ENCODE peak calls at places on chromosomes 5 and 9, in eight cellular contexts. I, E, O, H, Z, B, Y and D are unnamed samples. For H3K9me3, the result is how much of the 10 kb centered on the place peaks cover.

GRCh38 chr9:90219548-90220118 is 423.0 kb downstream of the DIRAS2 start:
- DNase-seq in Y (peak), E (no peak), O (peak), Z (no peak), B (no peak), I (peak), H (peak), D (no peak)

GRCh38 chr5:172802585-172803176 is 31.4 kb upstream of the ERGIC1 start:
- DNase-seq in E (no peak), B (peak), H (no peak), Z (no peak), Y (no peak), O (no peak), I (no peak), D (no peak)

GRCh38 chr5:92402045-92402444 is 1018.9 kb upstream of the ARRDC3 start:
- DNase-seq in O (no peak), Y (no peak), I (no peak), E (no peak), Z (no peak), H (no peak), B (peak), D (no peak)

GRCh38 chr9:2655411-2655901 is 33.9 kb downstream of the VLDLR start:
- DNase-seq in B (peak), Z (no peak), I (no peak), H (peak), O (no peak), E (no peak), Y (no peak), D (peak)

GRCh38 chr9:25936031-25936430 is 257.8 kb upstream of the TUSC1 start:
- DNase-seq in O (no peak), H (no peak), E (no peak), Y (no peak), I (no peak), B (no peak), Z (no peak), D (no peak)

GRCh38 chr5:168219515-168220410 is 71.7 kb upstream of the WWC1 start:
- DNase-seq in I (peak), O (peak), Z (peak), Y (no peak), E (no peak), H (peak), B (peak), D (peak)

GRCh38 chr5:176881816-176882565 is 17.2 kb downstream of the HK3 start:
- DNase-seq in I (no peak), Y (no peak), H (no peak), B (no peak), O (no peak), E (no peak), Z (no peak), D (no peak)

GRCh38 chr5:136249678-136250266 is 56.8 kb upstream of the SMIM32 start:
- DNase-seq in H (peak), O (peak), E (peak), B (peak), Z (peak), I (peak), Y (peak), D (peak)

GRCh38 chr5:36481721-36482120 is 124.7 kb upstream of the SLC1A3 start:
- DNase-seq in Y (no peak), B (no peak), E (no peak), O (no peak), H (no peak), I (no peak), Z (no peak), D (no peak)

GRCh38 chr5:16690243-16690839 is 73.5 kb upstream of the RETREG1 start:
- DNase-seq in H (peak), O (no peak), I (no peak), B (peak), Z (peak), Y (no peak), E (no peak), D (no peak)

GRCh38 chr5:131634666-131634995 is 398 bp downstream of the RAPGEF6 start:
- DNase-seq in O (peak), Z (peak), Y (peak), E (peak), B (peak), H (peak), I (peak), D (no peak)

GRCh38 chr5:130890610-130891009 is 274.4 kb downstream of the HINT1 start:
- DNase-seq in B (no peak), Y (no peak), E (no peak), O (no peak), I (no peak), H (no peak), Z (no peak), D (no peak)

GRCh38 chr9:79061766-79062165 is 510.0 kb upstream of the TLE4 start:
- DNase-seq in H (no peak), Y (no peak), I (no peak), Z (no peak), O (no peak), E (no peak), B (no peak), D (no peak)

GRCh38 chr9:86638109-86638508 is 283.9 kb upstream of the TUT7 start:
- DNase-seq in E (no peak), H (no peak), B (no peak), I (no peak), O (no peak), Z (no peak), Y (no peak), D (no peak)

GRCh38 chr5:123871373-123871772 is 359.4 kb downstream of the CSNK1G3 start:
- DNase-seq in B (no peak), Y (no peak), H (no peak), E (no peak), I (no peak), Z (no peak), O (no peak), D (no peak)

GRCh38 chr5:176995896-176996767 is 10.4 kb downstream of the UIMC1 start:
- DNase-seq in E (no peak), H (no peak), Z (no peak), I (no peak), B (peak), Y (no peak), O (no peak), D (no peak)

DNA sequence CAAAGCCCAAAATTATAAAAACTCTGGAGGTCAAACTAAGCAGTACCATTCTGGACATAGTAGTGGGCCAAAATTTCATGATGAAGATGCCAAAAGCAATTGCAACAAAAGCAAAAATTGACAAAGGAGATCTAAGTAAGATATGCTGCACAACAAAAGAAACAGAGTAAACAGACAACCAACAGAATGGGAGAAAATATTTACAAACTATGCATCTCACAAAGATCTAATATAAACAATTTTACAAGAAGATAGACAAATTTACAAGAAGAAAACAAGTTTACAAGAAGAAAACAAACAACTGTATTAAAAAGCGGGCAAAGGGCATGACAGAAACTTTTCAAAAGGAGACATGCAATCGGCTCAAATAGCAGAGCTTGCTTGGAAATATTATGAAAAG is 396.9 kb downstream of the CDH9 start:
- DNase-seq in E (no peak), Y (no peak), O (no peak), H (no peak), Z (no peak), I (no peak), B (no peak), D (no peak)
- H3K9me3 ChIP-seq in E (under half), Y (under half), O (under half), H (under half), Z (under half), I (under half), B (under half), D (under half)

GRCh38 chr5:78251663-78252284 is 42.7 kb downstream of the AP3B1 start:
- DNase-seq in H (no peak), E (no peak), Y (no peak), I (no peak), Z (no peak), B (no peak), O (no peak), D (no peak)

GRCh38 chr5:78252715-78253114 is 41.8 kb downstream of the AP3B1 start:
- DNase-seq in Z (no peak), B (no peak), E (no peak), I (no peak), O (no peak), H (no peak), Y (no peak), D (no peak)

GRCh38 chr5:78253201-78253600 is 41.3 kb downstream of the AP3B1 start:
- DNase-seq in I (no peak), Y (no peak), H (no peak), Z (no peak), O (no peak), B (peak), E (no peak), D (no peak)
- H3K9me3 ChIP-seq in I (under half), Y (under half), H (under half), Z (under half), O (under half), B (under half), E (under half), D (under half)

DNA sequence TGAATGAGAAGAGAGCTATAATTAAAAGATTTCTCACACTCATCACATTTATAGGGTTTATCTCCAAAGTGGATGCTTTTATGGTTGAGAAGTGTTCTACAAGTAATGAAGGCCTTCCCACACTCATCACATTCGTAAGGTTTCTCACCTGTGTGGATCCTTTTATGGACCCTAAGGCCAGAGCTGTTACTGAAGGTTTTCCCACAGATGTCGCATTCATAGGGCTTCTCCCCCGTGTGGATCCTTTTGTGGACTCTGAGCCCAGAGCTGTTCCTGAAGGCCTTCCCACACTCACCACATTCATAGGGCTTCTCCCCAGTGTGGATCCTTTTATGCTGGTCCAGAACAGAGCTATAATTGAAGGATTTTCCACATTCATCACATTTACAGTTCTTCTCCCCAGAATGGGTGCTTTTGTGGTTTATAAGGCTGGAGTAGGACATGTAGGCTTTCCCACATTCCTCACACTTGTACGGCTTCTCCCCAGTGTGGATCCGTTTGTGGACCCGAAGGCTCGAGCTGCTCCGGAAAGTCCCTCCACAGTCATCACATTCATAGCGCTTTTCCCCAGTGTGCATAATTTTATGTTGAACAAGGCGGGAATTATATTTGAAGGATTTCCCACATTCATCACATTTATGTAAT is 10.5 kb downstream of the ZFP62 start:
- DNase-seq in O (no peak), Z (no peak), I (no peak), Y (no peak), E (no peak), H (no peak), B (no peak), D (no peak)
- H3K9me3 ChIP-seq in O (under half), Z (under half), I (under half), Y (under half), E (under half), H (half or more), B (half or more), D (under half)

DNA sequence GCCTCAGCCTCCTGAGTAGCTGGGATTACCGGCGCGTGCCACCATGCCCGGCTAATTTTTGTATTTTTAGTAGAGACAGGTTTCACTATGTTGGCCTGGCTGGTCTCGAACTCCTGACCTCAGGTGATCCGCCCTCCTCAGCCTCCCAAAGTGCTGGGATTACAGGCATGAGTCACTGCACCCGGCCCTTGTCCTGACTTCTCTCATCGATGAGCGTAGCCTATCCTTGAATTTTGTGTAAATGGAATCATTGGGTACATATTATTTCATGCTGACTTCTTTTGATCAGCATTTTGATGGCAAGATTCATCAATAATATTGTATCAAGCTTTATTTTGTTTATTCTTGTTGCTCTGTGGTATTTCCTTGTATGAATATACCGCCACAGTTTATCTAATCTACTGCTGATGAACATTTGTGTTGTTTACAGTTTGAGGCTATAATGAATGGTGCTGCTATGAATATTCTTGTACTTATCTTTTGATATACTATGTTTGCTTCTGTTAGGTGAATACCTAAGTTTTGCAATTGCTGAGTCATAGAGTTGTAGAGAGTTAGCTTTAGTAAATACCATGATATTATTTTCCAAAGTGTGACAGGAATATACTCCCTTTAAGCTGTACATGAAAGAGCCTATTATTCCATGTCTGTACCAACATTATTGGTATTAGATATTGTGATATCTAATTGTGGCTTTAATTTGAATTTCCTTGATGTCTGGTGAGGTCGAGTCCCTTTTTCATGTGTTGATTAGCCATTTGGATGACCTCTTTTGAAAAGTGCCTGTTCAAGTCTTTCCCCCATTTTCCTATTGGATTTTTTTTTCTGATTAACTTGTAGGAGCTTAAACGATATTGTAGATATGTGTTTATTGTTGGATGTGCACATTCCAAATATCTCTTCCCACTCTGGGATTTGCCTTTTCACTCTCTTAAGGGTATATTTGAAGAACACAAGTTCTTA is 107.5 kb downstream of the RGS3 start:
- DNase-seq in Z (no peak), H (no peak), I (peak), E (no peak), O (no peak), Y (no peak), B (peak), D (no peak)
- H3K9me3 ChIP-seq in Z (under half), H (under half), I (under half), E (under half), O (under half), Y (under half), B (under half), D (under half)

GRCh38 chr9:40913096-40913719 is 215.3 kb downstream of the FOXD4L6 start:
- DNase-seq in Z (no peak), I (no peak), O (no peak), E (no peak), B (no peak), H (no peak), Y (no peak), D (no peak)

GRCh38 chr9:40909821-40910220 is 218.7 kb downstream of the FOXD4L6 start:
- DNase-seq in H (no peak), B (no peak), E (no peak), Y (no peak), I (no peak), Z (no peak), O (no peak), D (no peak)

GRCh38 chr9:40911647-40912046 is 216.8 kb downstream of the FOXD4L6 start:
- DNase-seq in O (no peak), H (no peak), Z (no peak), E (no peak), Y (no peak), I (no peak), B (no peak), D (no peak)

GRCh38 chr9:40914772-40915659 is 213.5 kb downstream of the FOXD4L6 start:
- DNase-seq in Z (no peak), I (no peak), E (no peak), H (no peak), Y (no peak), B (no peak), O (no peak), D (no peak)

DNA sequence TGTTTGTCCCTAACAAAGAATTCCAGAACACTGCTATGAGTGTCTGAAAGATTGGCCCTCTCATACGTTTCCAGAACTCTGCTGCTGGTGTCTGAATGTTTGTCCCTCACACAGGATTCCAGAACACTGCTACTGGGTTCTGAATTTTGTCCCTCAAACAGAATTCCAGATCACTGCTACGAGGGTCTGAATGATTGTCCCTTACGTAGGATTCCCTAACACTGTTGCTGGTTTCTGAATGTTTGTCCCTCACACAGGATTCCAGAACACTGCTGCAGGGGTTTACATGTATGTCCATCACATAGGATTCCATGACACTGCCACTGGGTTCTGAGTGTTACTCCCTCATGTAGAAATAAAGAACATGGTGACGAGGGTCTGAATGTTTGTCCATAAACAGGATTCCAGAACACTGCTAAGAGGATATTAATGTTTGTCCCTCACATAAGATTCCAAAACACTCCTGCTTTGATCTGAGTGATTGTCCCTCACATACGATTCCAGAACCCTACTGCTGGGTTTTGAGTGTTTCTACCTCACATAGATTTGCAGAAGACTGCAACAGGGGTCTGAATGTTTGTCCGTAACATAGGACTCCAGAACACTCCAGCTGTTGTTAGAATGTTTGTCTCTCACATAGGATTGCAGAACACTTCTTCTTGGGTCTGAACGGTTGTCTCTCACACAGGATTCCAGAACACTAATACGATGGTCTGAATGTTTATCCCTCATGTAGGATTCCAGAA is 214.4 kb downstream of the FOXD4L6 start:
- DNase-seq in I (no peak), O (no peak), Y (no peak), B (no peak), H (no peak), E (no peak), Z (no peak), D (no peak)
- H3K9me3 ChIP-seq in I (half or more), O (half or more), Y (half or more), B (half or more), H (under half), E (half or more), Z (under half), D (under half)